ENCODE peak calls at places on chromosome 18, in eight cellular contexts. N, W, A, Z, D, P, U and J are unnamed samples.
A peak's percentile ranks its signal among the peaks of the same experiment; 100 is the strongest.

GRCh38 chr18:8929381-8929780 is 173.1 kb upstream of the NDUFV2 start:
- DNase-seq in N (no peak), W (no peak), A (no peak), Z (no peak), D (no peak), P (no peak), U (no peak), J (no peak)

GRCh38 chr18:6593142-6593889 is 136.2 kb upstream of the ARHGAP28 start:
- DNase-seq in N (no peak), W (no peak), A (no peak), Z (no peak), D (no peak), P (no peak), U (no peak), J (no peak)

GRCh38 chr18:47669815-47670214 is 260.6 kb downstream of the SMAD2 start:
- DNase-seq in N (no peak), W (no peak), A (no peak), Z (no peak), D (no peak), P (no peak), U (no peak), J (no peak)

GRCh38 chr18:43935051-43935412 is 657.7 kb upstream of the SYT4 start:
- DNase-seq in N (no peak), W (no peak), A (no peak), Z (no peak), D (no peak), P (no peak), U (no peak), J (no peak)

GRCh38 chr18:23737578-23737977 is 48.3 kb downstream of the LAMA3 start:
- DNase-seq in N (no peak), W (no peak), A (peak; percentile 78), Z (no peak), D (no peak), P (no peak), U (no peak), J (no peak)

GRCh38 chr18:49175476-49175875 is 224.7 kb upstream of the SMAD7 start:
- DNase-seq in N (no peak), W (no peak), A (no peak), Z (no peak), D (no peak), P (no peak), U (no peak), J (no peak)

GRCh38 chr18:78241535-78242306 is 737.9 kb upstream of the SALL3 start:
- DNase-seq in N (no peak), W (no peak), A (no peak), Z (no peak), D (no peak), P (no peak), U (no peak), J (no peak)

GRCh38 chr18:25229080-25229479 is 122.9 kb downstream of the ZNF521 start:
- DNase-seq in N (no peak), W (no peak), A (no peak), Z (no peak), D (no peak), P (no peak), U (no peak), J (no peak)

GRCh38 chr18:48161911-48162698 is 231.6 kb upstream of the SMAD2 start:
- DNase-seq in N (no peak), W (peak; percentile 41), A (no peak), Z (peak; percentile 72), D (no peak), P (peak; percentile 89), U (no peak), J (peak; percentile 71)

GRCh38 chr18:24427484-24427883 is 1.0 kb downstream of the IMPACT start:
- DNase-seq in N (no peak), W (peak; percentile 23), A (no peak), Z (no peak), D (no peak), P (no peak), U (no peak), J (no peak)

GRCh38 chr18:2050016-2050415 is 521.3 kb downstream of the METTL4 start:
- DNase-seq in N (no peak), W (no peak), A (no peak), Z (no peak), D (no peak), P (no peak), U (no peak), J (no peak)

GRCh38 chr18:36643016-36643415 is 185.8 kb downstream of the TPGS2 start:
- DNase-seq in N (no peak), W (no peak), A (no peak), Z (no peak), D (no peak), P (no peak), U (no peak), J (no peak)

GRCh38 chr18:12768622-12769021 is 65.8 kb downstream of the PSMG2 start:
- DNase-seq in N (no peak), W (no peak), A (no peak), Z (no peak), D (no peak), P (no peak), U (no peak), J (no peak)

GRCh38 chr18:5309888-5310470 is 14.5 kb upstream of the ZBTB14 start:
- DNase-seq in N (no peak), W (no peak), A (no peak), Z (no peak), D (no peak), P (no peak), U (peak; percentile 34), J (peak; percentile 28)

GRCh38 chr18:42850174-42850766 is 265.2 kb downstream of the RIT2 start:
- DNase-seq in N (no peak), W (no peak), A (no peak), Z (no peak), D (no peak), P (no peak), U (no peak), J (no peak)

DNA sequence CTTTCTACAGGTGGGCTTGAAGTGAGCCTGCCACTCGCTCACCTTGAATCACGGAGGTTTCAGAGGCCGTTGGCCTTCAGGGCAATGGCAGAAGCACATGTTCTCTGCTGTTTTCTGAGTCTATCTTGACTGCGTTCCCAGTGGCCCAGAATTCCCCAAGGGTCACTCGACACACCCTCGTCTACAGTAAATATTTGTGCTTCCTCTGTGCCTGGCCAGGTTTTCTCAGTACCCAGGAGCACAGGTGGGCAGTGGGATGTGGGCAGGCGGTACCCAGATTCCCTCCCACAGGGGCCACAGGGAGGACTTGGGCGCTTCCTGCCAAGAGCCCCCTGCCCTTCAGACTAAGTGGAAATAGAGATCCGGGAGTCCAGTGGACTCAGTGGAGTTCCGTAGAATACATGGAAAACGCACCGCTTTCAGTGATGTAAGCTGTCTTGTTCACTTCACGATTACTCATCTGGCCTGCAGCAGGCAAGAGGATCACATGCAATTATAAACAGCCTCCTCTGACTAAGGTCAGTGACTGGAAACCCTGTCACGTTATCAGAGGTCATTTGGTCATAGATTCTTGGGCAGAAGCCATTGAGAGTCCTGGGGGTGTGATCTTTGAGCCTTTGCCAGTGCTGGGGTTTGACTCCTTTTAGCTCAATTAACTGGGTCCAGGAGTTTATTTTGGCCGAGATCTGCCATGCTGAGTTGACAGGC is 179.8 kb downstream of the NEDD4L start:
- DNase-seq in N (peak; percentile 66), W (no peak), A (peak; percentile 90), Z (no peak), D (no peak), P (peak; percentile 85), U (no peak), J (peak; percentile 85)
- TF ChIP-seq POLR2A in N (peak; percentile 69), W (no peak), A (no peak), Z (no peak), D (no peak), P (no peak), U (peak; percentile 47), J (peak; percentile 52)

GRCh38 chr18:34697891-34698290 is 12.2 kb upstream of the DTNA start:
- DNase-seq in N (no peak), W (no peak), A (no peak), Z (no peak), D (no peak), P (no peak), U (no peak), J (no peak)
- H3K27ac ChIP-seq in N (no peak overlapping the region), W (no peak overlapping the region), A (no peak overlapping the region), Z (no peak overlapping the region), D (no peak overlapping the region), P (no peak overlapping the region), U (no peak overlapping the region), J (no peak overlapping the region)

GRCh38 chr18:35466334-35466733 is 31.4 kb downstream of the INO80C start:
- DNase-seq in N (no peak), W (no peak), A (no peak), Z (no peak), D (no peak), P (no peak), U (no peak), J (no peak)

GRCh38 chr18:35463837-35464236 is 33.9 kb downstream of the INO80C start:
- DNase-seq in N (no peak), W (no peak), A (no peak), Z (no peak), D (no peak), P (no peak), U (no peak), J (no peak)

GRCh38 chr18:35466815-35467623 is 30.7 kb downstream of the INO80C start:
- DNase-seq in N (no peak), W (no peak), A (no peak), Z (no peak), D (no peak), P (no peak), U (no peak), J (no peak)

GRCh38 chr18:35463050-35463449 is 34.7 kb downstream of the INO80C start:
- DNase-seq in N (no peak), W (no peak), A (no peak), Z (no peak), D (no peak), P (no peak), U (no peak), J (no peak)

DNA sequence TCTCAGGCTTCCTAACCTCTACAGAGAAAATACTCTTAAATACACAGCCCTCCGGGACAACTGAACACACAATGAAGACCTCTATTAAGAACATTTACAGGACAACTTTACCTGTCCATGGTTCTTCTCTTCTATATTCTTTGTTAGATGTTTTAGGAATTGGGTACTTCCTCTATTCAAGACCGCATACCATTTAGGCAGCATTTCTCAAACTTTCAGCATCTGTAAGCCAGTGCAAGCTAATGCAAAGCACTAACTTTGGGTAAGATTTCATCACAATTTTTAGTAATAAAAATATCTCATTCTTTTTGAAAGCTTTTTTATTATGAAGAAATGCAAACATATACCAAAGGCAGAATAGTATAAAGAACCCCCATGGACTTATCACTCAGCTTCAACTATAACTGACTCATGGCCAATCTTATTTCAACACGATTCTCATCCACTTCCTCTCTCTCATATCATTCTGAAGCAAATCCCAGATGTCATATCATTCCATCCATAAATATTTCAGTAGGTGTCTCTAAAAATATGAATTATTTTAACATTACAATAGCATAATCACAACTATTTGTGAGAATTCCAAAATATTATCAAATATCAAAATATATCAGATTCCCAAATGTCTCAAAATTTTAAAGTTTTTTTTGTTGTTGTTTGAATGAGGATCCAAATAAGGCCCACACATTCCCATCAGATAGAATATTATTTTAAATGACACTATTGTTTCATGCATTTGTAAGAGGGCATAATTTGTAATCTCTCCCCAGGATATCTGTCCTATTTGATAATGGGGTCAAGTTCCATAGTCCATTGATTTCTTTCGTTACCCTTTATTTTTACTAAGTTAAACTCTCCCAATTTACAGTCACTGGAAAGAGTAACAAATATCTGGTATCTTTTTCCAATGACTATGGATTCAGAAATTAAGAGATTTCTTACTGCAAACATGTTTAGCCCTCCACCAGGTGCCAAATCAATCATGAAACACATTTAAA is 32.7 kb downstream of the INO80C start:
- DNase-seq in N (no peak), W (no peak), A (no peak), Z (no peak), D (no peak), P (no peak), U (no peak), J (no peak)
- H3K4me3 ChIP-seq in N (no peak overlapping the region), W (no peak overlapping the region), A (no peak overlapping the region), Z (no peak overlapping the region), D (no peak overlapping the region), P (no peak overlapping the region), U (no peak overlapping the region), J (no peak overlapping the region)

GRCh38 chr18:69697069-69697468 is 250.6 kb downstream of the CD226 start:
- DNase-seq in N (no peak), W (no peak), A (no peak), Z (no peak), D (no peak), P (no peak), U (no peak), J (no peak)
- TF ChIP-seq POLR2A in N (no peak), W (no peak), A (no peak), Z (no peak), D (no peak), P (no peak), U (no peak), J (no peak)